ENCODE peak calls at places on chromosomes 11 and 22, in ten cellular contexts. B is AG09309, V is epithelial cell of proximal tubule, W is mammary epithelial cell, K is fibroblast of pulmonary artery, P is GM06990, F is WTC11, Y is MCF 10A, E is endothelial cell, U is transverse colon. G is an unnamed sample.

GRCh38 chr11:126190792-126191191 is 20.7 kb downstream of the RPUSD4 start:
- DNase-seq in F (no peak), E (no peak), B (no peak), P (no peak), V (no peak), W (peak; percentile 19), U (no peak), Y (no peak), K (no peak), G (no peak)

GRCh38 chr11:67648140-67648795 is 2.3 kb downstream of the ACY3 start:
- DNase-seq in P (peak; percentile 85), B (no peak), F (peak; percentile 71), V (no peak), E (peak; percentile 47), K (no peak), W (no peak), Y (no peak), U (peak; percentile 54), G (peak; percentile 87)

GRCh38 chr22:44881624-44882023 is 128.2 kb downstream of the PHF21B start:
- DNase-seq in E (no peak), Y (no peak), V (no peak), W (no peak), B (no peak), U (no peak), K (no peak), F (no peak), P (no peak), G (no peak)

GRCh38 chr11:125402436-125402835 is 93.6 kb downstream of the FEZ1 start:
- DNase-seq in Y (peak; percentile 21), F (no peak), W (peak; percentile 25), E (no peak), B (peak; percentile 17), U (no peak), P (no peak), K (peak; percentile 51), V (peak; percentile 2), G (no peak)

GRCh38 chr11:114058871-114059277 is 637 bp upstream of the ZBTB16 start:
- DNase-seq in W (no peak), P (no peak), K (no peak), Y (no peak), V (no peak), E (no peak), B (no peak), U (peak; percentile 51), F (peak; percentile 24), G (no peak)

GRCh38 chr22:21105294-21105693 is 59.5 kb downstream of the LRRC74B start:
- DNase-seq in K (no peak), F (no peak), W (no peak), B (no peak), P (no peak), E (no peak), V (no peak), U (no peak), Y (no peak), G (no peak)

GRCh38 chr11:71496421-71496820 is 30.6 kb upstream of the KRTAP5-7 start:
- DNase-seq in Y (no peak), U (no peak), E (no peak), P (no peak), B (no peak), V (no peak), F (no peak), W (no peak), K (no peak), G (no peak)

GRCh38 chr22:31917227-31917921 is 27.0 kb upstream of the YWHAH start:
- DNase-seq in P (peak; percentile 54), W (no peak), F (no peak), E (no peak), Y (no peak), U (peak; percentile 32), B (no peak), K (no peak), V (no peak), G (peak; percentile 65)

GRCh38 chr11:82216927-82217570 is 516.6 kb downstream of the FAM181B start:
- DNase-seq in P (no peak), K (no peak), B (no peak), E (no peak), F (no peak), V (no peak), W (no peak), Y (no peak), U (no peak), G (no peak)

GRCh38 chr11:26286472-26287066 is 45.4 kb upstream of the ANO3 start:
- DNase-seq in F (peak; percentile 29), W (peak; percentile 1), U (no peak), Y (peak; percentile 31), B (no peak), E (peak; percentile 18), V (no peak), P (no peak), K (peak; percentile 44), G (peak; percentile 11)

GRCh38 chr11:62921573-62922188 is 518 bp upstream of the CHRM1 start:
- DNase-seq in Y (peak; percentile 60), U (peak; percentile 35), B (no peak), W (no peak), F (no peak), V (no peak), K (peak; percentile 13), P (no peak), E (no peak), G (no peak)

GRCh38 chr22:31578171-31578570 is 81.8 kb downstream of the SFI1 start:
- DNase-seq in K (no peak), B (no peak), U (no peak), W (no peak), F (no peak), P (no peak), Y (no peak), E (no peak), V (no peak), G (no peak)

GRCh38 chr11:9506489-9507343 is 45.9 kb downstream of the ZNF143 start:
- DNase-seq in B (peak; percentile 42), E (peak; percentile 74), W (peak; percentile 60), P (peak; percentile 33), K (peak; percentile 89), U (peak; percentile 82), Y (peak; percentile 82), F (peak; percentile 84), V (peak; percentile 45), G (peak; percentile 87)

DNA sequence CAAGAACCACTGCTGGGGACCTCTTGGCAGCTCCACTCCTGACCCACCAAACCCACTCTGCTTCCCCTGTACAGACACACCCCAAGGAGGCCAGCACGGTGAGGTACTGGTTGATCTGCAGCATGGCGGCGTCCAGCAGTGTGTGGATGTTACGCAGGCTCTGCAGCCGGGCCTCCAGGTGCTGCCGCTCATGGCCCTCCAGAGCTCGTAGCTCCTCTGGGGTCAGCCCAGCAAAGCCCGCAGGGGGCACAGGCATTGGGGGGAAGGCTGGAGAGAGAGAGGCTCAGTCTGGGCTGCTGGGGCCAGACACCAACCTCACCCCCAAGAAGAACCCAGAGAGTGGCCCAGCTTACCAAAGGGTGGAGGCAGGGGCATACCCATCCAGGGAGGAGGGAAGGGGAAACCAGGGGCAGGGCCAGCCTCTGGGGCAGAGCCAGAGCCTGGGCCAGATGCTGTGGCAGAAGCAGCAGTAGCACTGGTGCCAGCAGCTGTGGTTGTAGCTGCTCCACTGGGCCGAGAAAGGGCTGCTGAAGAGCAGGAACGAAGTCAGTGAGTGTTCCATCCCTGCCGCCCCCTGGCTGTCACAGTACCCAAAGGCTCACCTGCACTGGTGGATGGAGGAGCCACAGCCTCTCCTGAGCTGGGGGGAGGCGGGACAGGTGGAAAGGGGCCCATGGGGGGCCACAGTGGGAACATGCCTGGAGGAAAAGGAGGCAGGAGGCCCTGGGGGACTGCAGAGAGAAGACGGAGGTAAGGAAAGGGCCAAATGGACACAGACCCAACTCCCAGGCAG is 4.5 kb downstream of the SYVN1 start:
- DNase-seq in Y (no peak), K (no peak), E (no peak), B (no peak), V (no peak), W (no peak), P (no peak), F (no peak), U (no peak), G (no peak)
- TF ChIP-seq CTCF in Y (no peak), K (no peak), E (no peak), B (no peak), V (no peak), W (no peak), P (peak; percentile 3), F (no peak), U (no peak), G (no peak)

DNA sequence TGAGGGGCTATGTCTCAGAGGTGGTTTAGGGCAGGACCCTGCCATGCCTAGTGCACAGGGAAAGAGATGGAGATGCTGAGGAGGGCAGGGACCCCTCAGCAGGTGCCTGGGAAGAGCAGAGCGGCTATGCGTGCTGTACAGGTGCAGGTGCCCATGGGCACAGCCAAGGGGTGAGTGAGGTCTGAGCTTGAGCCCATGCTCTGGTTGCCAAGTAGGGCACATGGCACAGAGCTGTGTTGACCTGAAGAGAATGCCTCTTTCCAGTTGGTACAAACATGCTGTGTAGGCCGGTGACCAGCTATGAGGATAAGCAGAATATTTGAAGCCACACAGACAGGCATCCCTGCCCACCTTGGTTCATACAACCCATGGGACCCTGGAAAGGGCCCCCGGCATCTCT is 65.8 kb upstream of the NECTIN1 start:
- DNase-seq in E (no peak), V (no peak), B (no peak), U (no peak), P (no peak), K (no peak), F (no peak), W (no peak), Y (no peak), G (no peak)
- TF ChIP-seq CTCF in E (no peak), V (no peak), B (no peak), U (no peak), P (no peak), K (no peak), F (no peak), W (no peak), Y (no peak), G (no peak)

DNA sequence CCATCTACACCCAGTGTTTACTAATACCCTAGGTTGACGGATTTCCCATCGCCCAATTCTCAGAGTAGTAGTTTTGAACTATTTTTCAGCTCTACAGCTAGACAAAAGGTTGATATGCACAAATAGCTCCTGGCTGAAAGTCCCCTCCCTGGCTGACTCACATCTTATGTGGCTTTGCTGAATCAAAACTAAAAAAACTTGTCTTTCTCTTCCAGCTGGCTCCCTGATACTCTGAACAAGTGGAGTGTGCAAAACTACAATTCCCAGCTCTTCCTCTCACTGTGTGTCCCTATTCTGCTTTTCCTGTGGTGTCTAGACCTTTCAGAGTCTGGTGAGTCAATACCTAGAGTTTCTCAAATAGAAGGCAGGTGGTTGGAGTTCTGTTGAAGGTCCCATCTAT is 12.7 kb upstream of the LARGE1 start:
- DNase-seq in P (no peak), V (no peak), E (no peak), U (no peak), B (no peak), K (no peak), Y (no peak), W (peak; percentile 59), F (no peak), G (peak; percentile 22)
- TF ChIP-seq CTCF in P (no peak), V (no peak), E (no peak), U (no peak), B (no peak), K (no peak), Y (no peak), W (no peak), F (no peak), G (no peak)

DNA sequence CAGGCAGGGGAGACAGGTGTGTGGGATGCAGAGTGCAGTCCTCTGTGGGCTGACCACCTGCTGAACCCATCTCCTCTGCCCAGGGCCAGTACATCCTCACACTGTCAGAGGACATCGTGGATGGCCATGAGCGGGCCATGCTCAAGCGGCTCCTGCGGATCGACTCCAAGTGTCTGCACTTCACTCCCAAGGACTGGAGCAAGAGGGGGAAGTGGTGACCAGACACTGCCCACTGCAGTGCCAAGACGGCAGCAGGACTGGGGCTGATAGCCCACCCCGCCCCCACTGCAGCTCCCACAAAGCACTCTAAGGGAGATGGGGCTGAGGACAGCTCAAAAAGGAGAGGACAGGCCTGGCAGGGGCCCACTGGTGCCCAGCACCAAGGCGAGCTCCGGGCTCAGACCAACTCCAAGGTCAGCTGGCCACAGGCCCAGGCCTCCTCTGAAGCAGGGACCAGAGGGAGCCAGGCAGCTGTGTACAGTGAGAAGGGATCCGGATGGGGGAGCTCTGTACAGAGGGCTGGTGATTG is 1.6 kb downstream of the RNASEH2C start:
- DNase-seq in F (peak; percentile 9), V (no peak), W (peak; percentile 12), Y (no peak), E (no peak), B (no peak), U (no peak), K (peak; percentile 29), P (no peak), G (no peak)
- TF ChIP-seq CTCF in F (no peak), V (no peak), W (no peak), Y (no peak), E (no peak), B (no peak), U (no peak), K (no peak), P (no peak), G (no peak)